ENCODE peak calls at places on chromosomes 3 and 15, in nine cellular contexts. M is psoas muscle, Q is lower lobe of right lung, C is hepatocyte, P is uterus, S is IMR-90, K is endothelial cell of umbilical vein, B is SK-N-SH, A is astrocyte. V is an unnamed sample.
A peak's percentile ranks its signal among the peaks of the same experiment; 100 is the strongest.

GRCh38 chr15:52200831-52201365 is 9.7 kb upstream of the GNB5 start:
- DNase-seq in M (no peak), Q (no peak), C (no peak), P (no peak), S (no peak), K (peak; percentile 37), B (no peak), A (no peak), V (no peak)

GRCh38 chr15:28921925-28922711 is 36.3 kb downstream of the APBA2 start:
- DNase-seq in M (no peak), Q (no peak), C (no peak), P (no peak), S (no peak), K (no peak), B (no peak), A (no peak), V (no peak)

GRCh38 chr3:12235691-12236090 is 53.2 kb upstream of the PPARG start:
- DNase-seq in M (no peak), Q (no peak), C (no peak), P (no peak), S (peak; percentile 57), K (no peak), B (no peak), A (peak; percentile 30), V (no peak)

GRCh38 chr3:49906004-49906860 is 2.6 kb upstream of the MST1R start:
- DNase-seq in M (peak; percentile 32), Q (peak; percentile 65), C (peak; percentile 75), P (no peak), S (peak; percentile 46), K (peak; percentile 64), B (peak; percentile 87), A (peak; percentile 26), V (peak; percentile 82)

GRCh38 chr3:190538288-190538687 is 24.4 kb downstream of the IL1RAP start:
- DNase-seq in M (no peak), Q (no peak), C (no peak), P (no peak), S (no peak), K (no peak), B (no peak), A (no peak), V (no peak)

GRCh38 chr3:47577583-47578118 is 1.0 kb downstream of the CSPG5 start:
- DNase-seq in M (peak; percentile 29), Q (peak; percentile 50), C (peak; percentile 36), P (no peak), S (no peak), K (peak; percentile 30), B (peak; percentile 73), A (no peak), V (no peak)

GRCh38 chr15:78800189-78800588 is 11.1 kb downstream of the ADAMTS7 start:
- DNase-seq in M (no peak), Q (no peak), C (no peak), P (no peak), S (no peak), K (no peak), B (no peak), A (no peak), V (no peak)

GRCh38 chr3:176961916-176962315 is 235.4 kb downstream of the TBL1XR1 start:
- DNase-seq in M (no peak), Q (no peak), C (no peak), P (no peak), S (peak; percentile 60), K (peak; percentile 36), B (no peak), A (peak; percentile 36), V (no peak)

GRCh38 chr3:172751188-172751571 is 654 bp downstream of the ECT2 start:
- DNase-seq in M (no peak), Q (no peak), C (peak; percentile 15), P (no peak), S (peak; percentile 12), K (peak; percentile 52), B (peak; percentile 40), A (no peak), V (no peak)

GRCh38 chr3:52277071-52277964 is 1.1 kb downstream of the WDR82 start:
- DNase-seq in M (peak; percentile 86), Q (peak; percentile 87), C (peak; percentile 85), P (peak; percentile 65), S (peak; percentile 58), K (peak; percentile 81), B (peak; percentile 77), A (peak; percentile 39), V (peak; percentile 88)

GRCh38 chr15:68078365-68078764 is 24.2 kb downstream of the PIAS1 start:
- DNase-seq in M (no peak), Q (no peak), C (no peak), P (no peak), S (no peak), K (no peak), B (peak; percentile 35), A (no peak), V (no peak)

GRCh38 chr15:74449066-74449465 is 11.9 kb downstream of the UBL7 start:
- DNase-seq in M (no peak), Q (no peak), C (no peak), P (no peak), S (no peak), K (no peak), B (no peak), A (no peak), V (no peak)

GRCh38 chr15:60370804-60371700 is 26.7 kb downstream of the ANXA2 start:
- DNase-seq in M (peak; percentile 69), Q (no peak), C (peak; percentile 85), P (peak; percentile 89), S (peak; percentile 99), K (peak; percentile 99), B (no peak), A (peak; percentile 100), V (peak; percentile 63)
- TF ChIP-seq CTCF in M (no peak), Q (no peak), C (no peak), P (no peak), S (no peak), K (no peak), B (peak; percentile 18), A (no peak), V (no peak)

GRCh38 chr15:25170113-25170731 is 215.4 kb downstream of the SNRPN start:
- DNase-seq in M (peak; percentile 4), Q (peak; percentile 32), C (peak; percentile 2), P (no peak), S (no peak), K (no peak), B (no peak), A (no peak), V (no peak)
- H3K9me3 ChIP-seq in M (peaks cover 17% of the 10 kb centered on the region), Q (peaks cover 30% of the 10 kb centered on the region), C (peaks cover 3% of the 10 kb centered on the region), P (no peaks in the 10 kb centered on the region), S (peaks cover 37% of the 10 kb centered on the region), K (peaks cover 4% of the 10 kb centered on the region), B (no peaks in the 10 kb centered on the region), A (peaks cover 21% of the 10 kb centered on the region), V (peaks cover 77% of the 10 kb centered on the region)

GRCh38 chr15:32033186-32033890 is 3.0 kb downstream of the CHRNA7 start:
- DNase-seq in M (no peak), Q (no peak), C (no peak), P (no peak), S (no peak), K (no peak), B (no peak), A (no peak), V (no peak)

GRCh38 chr15:32029409-32029861 is 880 bp upstream of the CHRNA7 start:
- DNase-seq in M (no peak), Q (peak; percentile 47), C (peak; percentile 74), P (peak; percentile 20), S (no peak), K (peak; percentile 10), B (peak; percentile 80), A (no peak), V (peak; percentile 50)

GRCh38 chr15:32030795-32031194 is 480 bp downstream of the CHRNA7 start:
- DNase-seq in M (no peak), Q (no peak), C (peak; percentile 26), P (no peak), S (no peak), K (no peak), B (peak; percentile 46), A (no peak), V (peak; percentile 11)

GRCh38 chr15:32028921-32029320 is 1.4 kb upstream of the CHRNA7 start:
- DNase-seq in M (no peak), Q (no peak), C (no peak), P (no peak), S (no peak), K (no peak), B (peak; percentile 62), A (no peak), V (no peak)

DNA sequence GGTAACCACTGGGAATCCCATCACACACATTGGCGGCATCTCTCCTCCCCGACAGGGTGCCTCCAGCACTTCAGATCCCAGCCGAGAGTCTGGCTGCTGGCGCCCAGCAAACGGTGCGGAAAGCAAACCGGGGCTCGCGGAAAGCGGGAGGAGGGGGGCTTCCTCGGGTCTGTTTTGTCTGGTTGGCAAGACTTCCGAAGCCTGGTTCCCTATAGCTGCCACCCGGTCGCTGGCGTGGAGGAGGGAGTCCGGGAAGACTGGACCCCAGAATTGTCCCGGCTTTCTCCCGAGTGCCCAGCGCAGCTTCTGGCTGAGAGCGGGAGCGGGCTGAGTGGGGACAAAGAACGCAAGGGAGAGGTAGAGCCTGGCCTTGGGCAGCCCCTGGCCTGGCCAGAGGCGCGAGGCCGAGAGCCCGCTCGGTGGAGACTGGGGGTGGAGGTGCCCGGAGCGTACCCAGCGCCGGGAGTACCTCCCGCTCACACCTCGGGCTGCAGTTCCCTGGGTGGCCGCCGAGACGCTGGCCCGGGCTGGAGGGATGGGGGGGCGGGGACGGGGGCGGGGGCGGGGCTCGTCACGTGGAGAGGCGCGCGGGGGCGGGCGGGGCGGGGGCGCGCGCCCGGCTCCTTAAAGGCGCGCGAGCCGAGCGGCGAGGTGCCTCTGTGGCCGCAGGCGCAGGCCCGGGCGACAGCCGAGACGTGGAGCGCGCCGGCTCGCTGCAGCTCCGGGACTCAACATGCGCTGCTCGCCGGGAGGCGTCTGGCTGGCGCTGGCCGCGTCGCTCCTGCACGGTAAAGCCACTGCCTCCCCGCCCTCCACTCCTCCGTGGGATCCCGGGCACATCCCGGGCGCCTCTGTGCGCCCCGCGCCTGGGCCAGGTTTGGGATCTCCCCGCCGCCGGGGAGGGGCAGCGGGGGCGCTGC is at the start of gene CHRNA7:
- DNase-seq in M (peak; percentile 15), Q (peak; percentile 70), C (peak; percentile 88), P (peak; percentile 52), S (peak; percentile 3), K (peak; percentile 19), B (peak; percentile 94), A (peak; percentile 4), V (peak; percentile 75)
- TF ChIP-seq CTCF in M (peak; percentile 42), Q (peak; percentile 25), C (peak; percentile 29), P (no peak), S (peak; percentile 3), K (no peak), B (peak; percentile 10), A (no peak), V (peak; percentile 27)

DNA sequence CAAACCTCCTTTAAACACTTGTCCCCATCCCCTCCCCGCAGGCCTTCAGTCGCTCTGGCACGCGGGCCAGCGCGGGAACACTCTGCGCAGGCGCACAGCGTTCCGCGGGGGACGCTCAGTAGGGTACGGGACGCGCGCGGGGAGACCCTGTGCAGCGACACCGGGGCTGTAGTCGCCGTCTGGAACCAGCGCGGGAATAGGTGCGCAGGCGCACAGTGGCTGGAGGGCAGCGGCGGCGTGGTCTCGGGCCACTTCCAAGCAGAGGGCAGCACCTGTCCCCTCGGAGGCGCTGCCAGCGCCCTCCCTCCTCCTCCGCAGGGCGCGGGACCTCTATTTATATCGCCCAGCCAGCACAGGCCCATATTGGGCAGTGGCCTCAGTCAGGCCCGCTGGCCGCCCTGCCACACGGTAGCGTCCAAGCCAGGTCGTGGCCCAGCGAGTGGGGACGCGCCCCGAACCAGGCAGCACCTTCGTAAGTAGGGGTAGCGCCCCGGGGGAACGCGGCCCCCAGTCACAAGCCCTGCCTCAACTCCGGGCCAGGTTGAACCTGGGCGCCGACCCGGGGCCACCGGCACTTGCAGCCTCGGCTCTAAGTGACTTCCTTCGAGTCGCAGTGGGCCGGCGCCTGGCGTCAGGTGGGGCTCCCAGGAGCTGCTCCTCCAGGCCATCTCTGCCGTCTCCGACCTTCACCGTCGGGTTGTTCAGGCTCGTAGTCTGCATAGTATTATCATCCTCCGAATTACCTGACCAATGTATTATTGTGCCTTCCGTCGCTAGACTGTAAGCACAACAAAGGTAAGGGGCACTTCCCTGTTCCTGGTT is at the start of gene KBTBD12:
- DNase-seq in M (peak; percentile 79), Q (peak; percentile 57), C (no peak), P (no peak), S (no peak), K (no peak), B (no peak), A (no peak), V (peak; percentile 60)
- H3K9me3 ChIP-seq in M (peaks cover 4% of the 10 kb centered on the region), Q (no peaks in the 10 kb centered on the region), C (no peaks in the 10 kb centered on the region), P (no peaks in the 10 kb centered on the region), S (peaks cover 13% of the 10 kb centered on the region), K (no peaks in the 10 kb centered on the region), B (no peaks in the 10 kb centered on the region), A (peaks cover 6% of the 10 kb centered on the region), V (no peaks in the 10 kb centered on the region)

V was measured in mucosa of descending colon.